ENCODE peak calls at places on chromosomes 16 and 17, in four cellular contexts. M, S, E and D are unnamed samples.
A peak's percentile ranks its signal among the peaks of the same experiment; 100 is the strongest.

GRCh38 chr17:50634915-50635719 is 436 bp downstream of the ABCC3 start:
- DNase-seq in M (no peak), S (no peak), E (no peak), D (peak; percentile 27)

GRCh38 chr16:26952411-26952810 is 114.3 kb upstream of the C16orf82 start:
- DNase-seq in M (no peak), S (no peak), E (no peak), D (no peak)

GRCh38 chr17:33962857-33963655 is 292.0 kb upstream of the CCL2 start:
- DNase-seq in M (no peak), S (no peak), E (no peak), D (no peak)

GRCh38 chr17:40065041-40065770 is 2.4 kb downstream of the THRA start:
- DNase-seq in M (peak; percentile 58), S (no peak), E (peak; percentile 40), D (no peak)

GRCh38 chr17:27207073-27207511 is 86.8 kb upstream of the WSB1 start:
- DNase-seq in M (peak; percentile 71), S (no peak), E (no peak), D (no peak)

GRCh38 chr16:51569204-51569911 is 418.3 kb upstream of the SALL1 start:
- DNase-seq in M (no peak), S (no peak), E (no peak), D (no peak)

GRCh38 chr17:35799942-35800341 is 4.5 kb upstream of the MMP28 start:
- DNase-seq in M (no peak), S (no peak), E (peak; percentile 84), D (no peak)

GRCh38 chr17:71828182-71828596 is 292.6 kb upstream of the SOX9 start:
- DNase-seq in M (peak; percentile 2), S (no peak), E (no peak), D (peak; percentile 70)

GRCh38 chr16:29231231-29231630 is 175.3 kb downstream of the NPIPB11 start:
- DNase-seq in M (peak; percentile 28), S (no peak), E (no peak), D (no peak)

GRCh38 chr17:79406316-79406715 is 204.5 kb downstream of the RBFOX3 start:
- DNase-seq in M (no peak), S (no peak), E (no peak), D (no peak)

GRCh38 chr17:7716901-7717755 is at the start of gene DNAH2:
- DNase-seq in M (peak; percentile 90), S (peak; percentile 16), E (peak; percentile 77), D (peak; percentile 95)

GRCh38 chr16:3195975-3196374 is 8.0 kb downstream of the OR1F1 start:
- DNase-seq in M (no peak), S (no peak), E (no peak), D (no peak)

GRCh38 chr17:10674696-10675095 is 17.6 kb upstream of the MYH3 start:
- DNase-seq in M (no peak), S (no peak), E (no peak), D (no peak)

GRCh38 chr17:66711936-66712335 is 123.0 kb upstream of the CACNG5 start:
- DNase-seq in M (no peak), S (no peak), E (peak; percentile 69), D (no peak)

GRCh38 chr16:88197481-88198456 is 185.0 kb upstream of the ZNF469 start:
- DNase-seq in M (peak; percentile 31), S (no peak), E (no peak), D (no peak)

GRCh38 chr17:50421308-50422031 is 4.5 kb upstream of the ACSF2 start:
- DNase-seq in M (no peak), S (no peak), E (no peak), D (no peak)

GRCh38 chr16:3854740-3855139 is 25.8 kb downstream of the CREBBP start:
- DNase-seq in M (no peak), S (no peak), E (no peak), D (no peak)

GRCh38 chr16:54050281-54051210 is 236.0 kb downstream of the IRX3 start:
- DNase-seq in M (no peak), S (no peak), E (no peak), D (no peak)

GRCh38 chr17:82674656-82675475 is 23.6 kb downstream of the RAB40B start:
- DNase-seq in M (no peak), S (no peak), E (no peak), D (no peak)

GRCh38 chr16:80887062-80887461 is 82.7 kb upstream of the CDYL2 start:
- DNase-seq in M (no peak), S (no peak), E (no peak), D (no peak)

GRCh38 chr17:77432791-77433190 is 292.0 kb downstream of the SEC14L1 start:
- DNase-seq in M (no peak), S (no peak), E (no peak), D (peak; percentile 64)

GRCh38 chr17:62905233-62905632 is 60.8 kb upstream of the TANC2 start:
- DNase-seq in M (no peak), S (no peak), E (no peak), D (no peak)

GRCh38 chr16:89506791-89507191 is 1.4 kb upstream of the SPG7 start:
- DNase-seq in M (no peak), S (no peak), E (no peak), D (no peak)

GRCh38 chr17:79838541-79839274 is 532 bp downstream of the CBX4 start:
- DNase-seq in M (peak; percentile 52), S (no peak), E (peak; percentile 70), D (peak; percentile 79)

GRCh38 chr17:79537686-79538085 is 73.2 kb downstream of the RBFOX3 start:
- DNase-seq in M (no peak), S (no peak), E (peak; percentile 27), D (no peak)

GRCh38 chr16:23534868-23535860 is 22.0 kb downstream of the EARS2 start:
- DNase-seq in M (peak; percentile 50), S (no peak), E (no peak), D (no peak)

GRCh38 chr17:80316431-80316830 is 55.8 kb downstream of the RNF213 start:
- DNase-seq in M (no peak), S (no peak), E (no peak), D (no peak)

GRCh38 chr16:87620201-87620495 is 17.8 kb downstream of the JPH3 start:
- DNase-seq in M (no peak), S (no peak), E (no peak), D (no peak)

GRCh38 chr16:65745201-65745600 is 621.3 kb upstream of the CDH5 start:
- DNase-seq in M (no peak), S (no peak), E (no peak), D (no peak)

GRCh38 chr16:56632160-56632847 is at the start of gene MT1M:
- DNase-seq in M (no peak), S (no peak), E (peak; percentile 73), D (no peak)

GRCh38 chr17:64437944-64438525 is 10.9 kb upstream of the MILR1 start:
- DNase-seq in M (no peak), S (no peak), E (no peak), D (no peak)